ENCODE peak calls at places on chromosomes 6 and 20, in eight cellular contexts. K is transverse colon; Z is DMS153; P is spleen; N is activated CD4-positive, alpha-beta T cell treated with anti-CD3 and anti-CD28 coated beads, Interleukin-2, amount 50 U/mL, for 24 hours; J is hepatocyte; M is neural crest cell; C is HT-29. A is an unnamed sample.
A peak's percentile ranks its signal among the peaks of the same experiment; 100 is the strongest.

GRCh38 chr6:17042422-17043147 is 59.3 kb upstream of the STMND1 start:
- DNase-seq in N (no peak), J (peak; percentile 84), C (peak; percentile 13), M (no peak), P (no peak), K (peak; percentile 66), Z (no peak), A (peak; percentile 5)

GRCh38 chr20:46520976-46521579 is 7.7 kb upstream of the ZNF334 start:
- DNase-seq in J (peak; percentile 75), Z (peak; percentile 29), C (peak; percentile 83), P (peak; percentile 81), N (peak; percentile 30), K (peak; percentile 44), M (peak; percentile 44), A (peak; percentile 40)

GRCh38 chr6:157034433-157035230 is 257.5 kb downstream of the ARID1B start:
- DNase-seq in J (peak; percentile 50), C (peak; percentile 56), M (no peak), K (no peak), P (no peak), Z (no peak), N (no peak), A (no peak)

GRCh38 chr6:75183099-75183541 is 22.7 kb downstream of the COL12A1 start:
- DNase-seq in P (no peak), J (peak; percentile 7), K (no peak), N (no peak), M (no peak), C (no peak), Z (no peak), A (no peak)

GRCh38 chr6:138944412-138944811 is 43.6 kb downstream of the REPS1 start:
- DNase-seq in C (peak; percentile 39), P (no peak), J (no peak), M (no peak), Z (no peak), K (no peak), N (no peak), A (no peak)

GRCh38 chr6:157823001-157823522 is at the start of gene SNX9:
- DNase-seq in Z (peak; percentile 43), P (peak; percentile 93), N (peak; percentile 46), M (peak; percentile 62), J (peak; percentile 94), K (peak; percentile 83), C (peak; percentile 73), A (peak; percentile 68)

GRCh38 chr20:50675671-50676376 is 15.5 kb downstream of the RIPOR3 start:
- DNase-seq in N (no peak), J (no peak), K (no peak), M (no peak), Z (no peak), P (no peak), C (no peak), A (no peak)

GRCh38 chr20:4076671-4077070 is 61.3 kb upstream of the RNF24 start:
- DNase-seq in N (no peak), Z (no peak), C (peak; percentile 37), P (no peak), M (no peak), K (no peak), J (no peak), A (no peak)

GRCh38 chr6:138818496-138819194 is 22.8 kb downstream of the ECT2L start:
- DNase-seq in J (no peak), P (no peak), C (no peak), M (no peak), Z (no peak), N (no peak), K (no peak), A (no peak)

GRCh38 chr20:63951398-63952209 is 4.6 kb downstream of the UCKL1 start:
- DNase-seq in K (peak; percentile 77), C (no peak), Z (no peak), N (no peak), M (no peak), P (peak; percentile 76), J (no peak), A (no peak)

GRCh38 chr6:116316772-116317467 is 37.2 kb upstream of the TSPYL1 start:
- DNase-seq in M (no peak), N (no peak), J (no peak), C (no peak), Z (no peak), P (no peak), K (no peak), A (no peak)

GRCh38 chr6:145673504-145673903 is 61.8 kb downstream of the EPM2A start:
- DNase-seq in M (no peak), C (no peak), N (no peak), P (no peak), Z (no peak), J (peak; percentile 5), K (no peak), A (no peak)

GRCh38 chr20:36465109-36466080 is 75.9 kb upstream of the MYL9 start:
- DNase-seq in M (no peak), C (no peak), N (peak; percentile 49), Z (peak; percentile 52), K (peak; percentile 62), J (peak; percentile 70), P (no peak), A (no peak)

GRCh38 chr6:132236744-132237143 is 164.5 kb downstream of the MOXD1 start:
- DNase-seq in M (no peak), C (no peak), Z (no peak), K (no peak), N (no peak), P (no peak), J (no peak), A (peak; percentile 24)